ENCODE peak calls at places on chromosome 2, in eight cellular contexts. One of them, this sample, is unnamed.

GRCh38 chr2:86079981-86080911 is 25.4 kb downstream of the POLR1A start:
- DNase-seq in K562: peak
- DNase-seq in breast epithelium: peak
- DNase-seq in GM12878: peak
- DNase-seq in IMR-90: peak
- DNase-seq in uterus: peak
- DNase-seq in A549: peak
- DNase-seq in ovary: peak
- DNase-seq in this sample: peak

GRCh38 chr2:187545238-187545751 is 8.9 kb downstream of the TFPI start:
- DNase-seq in uterus: no peak
- DNase-seq in IMR-90: no peak
- DNase-seq in GM12878: no peak
- DNase-seq in breast epithelium: no peak
- DNase-seq in K562: no peak
- DNase-seq in ovary: no peak
- DNase-seq in A549: peak
- DNase-seq in this sample: no peak

GRCh38 chr2:160253440-160254296 is 53.6 kb upstream of the ITGB6 start:
- DNase-seq in uterus: no peak
- DNase-seq in A549: peak
- DNase-seq in ovary: no peak
- DNase-seq in K562: no peak
- DNase-seq in IMR-90: peak
- DNase-seq in breast epithelium: no peak
- DNase-seq in GM12878: no peak
- DNase-seq in this sample: no peak

GRCh38 chr2:45616663-45617411 is 5.8 kb upstream of the SRBD1 start:
- DNase-seq in uterus: no peak
- DNase-seq in K562: peak
- DNase-seq in IMR-90: peak
- DNase-seq in ovary: no peak
- DNase-seq in A549: peak
- DNase-seq in GM12878: no peak
- DNase-seq in breast epithelium: no peak
- DNase-seq in this sample: no peak

GRCh38 chr2:9091819-9092218 is 88.3 kb upstream of the MBOAT2 start:
- DNase-seq in uterus: no peak
- DNase-seq in ovary: no peak
- DNase-seq in IMR-90: peak
- DNase-seq in breast epithelium: no peak
- DNase-seq in K562: no peak
- DNase-seq in A549: no peak
- DNase-seq in GM12878: no peak
- DNase-seq in this sample: no peak

GRCh38 chr2:1886405-1886992 is 142.2 kb upstream of the PXDN start:
- DNase-seq in IMR-90: peak
- DNase-seq in GM12878: no peak
- DNase-seq in ovary: no peak
- DNase-seq in K562: peak
- DNase-seq in uterus: peak
- DNase-seq in A549: peak
- DNase-seq in breast epithelium: peak
- DNase-seq in this sample: peak

GRCh38 chr2:173472112-173472511 is 117.4 kb downstream of the CDCA7 start:
- DNase-seq in uterus: no peak
- DNase-seq in A549: no peak
- DNase-seq in K562: no peak
- DNase-seq in GM12878: no peak
- DNase-seq in ovary: no peak
- DNase-seq in breast epithelium: no peak
- DNase-seq in IMR-90: no peak
- DNase-seq in this sample: no peak

GRCh38 chr2:46179037-46179621 is 118.1 kb upstream of the EPAS1 start:
- DNase-seq in GM12878: peak
- DNase-seq in IMR-90: peak
- DNase-seq in ovary: peak
- DNase-seq in uterus: peak
- DNase-seq in breast epithelium: peak
- DNase-seq in A549: peak
- DNase-seq in K562: peak
- DNase-seq in this sample: peak

GRCh38 chr2:170530284-170530745 is 184.8 kb upstream of the SP5 start:
- DNase-seq in A549: peak
- DNase-seq in IMR-90: peak
- DNase-seq in breast epithelium: peak
- DNase-seq in GM12878: no peak
- DNase-seq in ovary: peak
- DNase-seq in uterus: peak
- DNase-seq in K562: peak
- DNase-seq in this sample: peak

GRCh38 chr2:174839672-174840071 is 75.4 kb upstream of the CHRNA1 start:
- DNase-seq in GM12878: no peak
- DNase-seq in A549: no peak
- DNase-seq in ovary: no peak
- DNase-seq in IMR-90: no peak
- DNase-seq in uterus: no peak
- DNase-seq in breast epithelium: no peak
- DNase-seq in K562: no peak
- DNase-seq in this sample: no peak

GRCh38 chr2:64613276-64613675 is 40.4 kb downstream of the SERTAD2 start:
- DNase-seq in A549: no peak
- DNase-seq in K562: no peak
- DNase-seq in GM12878: no peak
- DNase-seq in ovary: no peak
- DNase-seq in uterus: no peak
- DNase-seq in breast epithelium: no peak
- DNase-seq in IMR-90: no peak
- DNase-seq in this sample: no peak

GRCh38 chr2:217383620-217384019 is 523.8 kb upstream of the TNP1 start:
- DNase-seq in uterus: no peak
- DNase-seq in IMR-90: peak
- DNase-seq in GM12878: no peak
- DNase-seq in breast epithelium: no peak
- DNase-seq in A549: no peak
- DNase-seq in K562: no peak
- DNase-seq in ovary: peak
- DNase-seq in this sample: no peak

GRCh38 chr2:68385232-68385906 is 20.3 kb downstream of the PLEK start:
- DNase-seq in IMR-90: no peak
- DNase-seq in breast epithelium: no peak
- DNase-seq in K562: no peak
- DNase-seq in A549: no peak
- DNase-seq in uterus: no peak
- DNase-seq in GM12878: peak
- DNase-seq in ovary: no peak
- DNase-seq in this sample: peak

GRCh38 chr2:68385907-68386287 is 20.8 kb downstream of the PLEK start:
- DNase-seq in K562: no peak
- DNase-seq in uterus: no peak
- DNase-seq in GM12878: no peak
- DNase-seq in A549: no peak
- DNase-seq in breast epithelium: no peak
- DNase-seq in IMR-90: no peak
- DNase-seq in ovary: no peak
- DNase-seq in this sample: no peak

GRCh38 chr2:68384485-68385107 is 19.5 kb downstream of the PLEK start:
- DNase-seq in K562: peak
- DNase-seq in breast epithelium: no peak
- DNase-seq in uterus: no peak
- DNase-seq in ovary: no peak
- DNase-seq in A549: no peak
- DNase-seq in GM12878: no peak
- DNase-seq in IMR-90: no peak
- DNase-seq in this sample: no peak

GRCh38 chr2:68386362-68386761 is 21.3 kb downstream of the PLEK start:
- DNase-seq in uterus: no peak
- DNase-seq in IMR-90: no peak
- DNase-seq in breast epithelium: no peak
- DNase-seq in K562: no peak
- DNase-seq in GM12878: no peak
- DNase-seq in A549: no peak
- DNase-seq in ovary: no peak
- DNase-seq in this sample: no peak

DNA sequence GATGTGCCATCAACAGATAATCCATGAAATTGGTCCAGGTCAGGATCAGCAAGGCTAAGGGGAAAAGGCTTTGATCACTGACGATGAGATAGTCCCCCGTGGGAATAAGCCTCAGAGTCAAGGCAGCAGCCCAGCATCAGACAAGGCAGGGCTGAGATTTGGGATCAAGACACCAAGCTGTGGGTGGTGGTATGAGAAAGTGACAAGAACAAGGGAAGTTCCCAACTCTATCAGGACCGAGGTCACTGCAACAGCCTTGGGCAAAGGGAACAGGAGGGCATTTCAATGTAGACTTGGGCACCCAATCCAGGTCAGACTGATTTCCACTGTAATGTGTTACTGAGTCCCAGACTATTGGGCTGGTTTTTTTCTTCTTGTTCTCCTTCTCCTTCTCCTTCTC is 18.7 kb downstream of the PLEK start:
- DNase-seq in breast epithelium: no peak
- DNase-seq in IMR-90: no peak
- DNase-seq in K562: no peak
- DNase-seq in ovary: no peak
- DNase-seq in uterus: no peak
- DNase-seq in A549: no peak
- DNase-seq in GM12878: no peak
- DNase-seq in this sample: no peak
- TF ChIP-seq POLR2A in breast epithelium: no peak
- TF ChIP-seq POLR2A in IMR-90: no peak
- TF ChIP-seq POLR2A in K562: no peak
- TF ChIP-seq POLR2A in ovary: no peak
- TF ChIP-seq POLR2A in uterus: no peak
- TF ChIP-seq POLR2A in A549: no peak
- TF ChIP-seq POLR2A in GM12878: no peak
- TF ChIP-seq POLR2A in this sample: no peak

GRCh38 chr2:242030226-242030575 is 160.7 kb downstream of the RTP5 start:
- DNase-seq in breast epithelium: no peak
- DNase-seq in A549: no peak
- DNase-seq in uterus: no peak
- DNase-seq in ovary: no peak
- DNase-seq in K562: no peak
- DNase-seq in GM12878: no peak
- DNase-seq in IMR-90: no peak
- DNase-seq in this sample: peak
- TF ChIP-seq CTCF in breast epithelium: no peak
- TF ChIP-seq CTCF in A549: no peak
- TF ChIP-seq CTCF in uterus: no peak
- TF ChIP-seq CTCF in ovary: no peak
- TF ChIP-seq CTCF in K562: no peak
- TF ChIP-seq CTCF in GM12878: no peak
- TF ChIP-seq CTCF in IMR-90: no peak
- TF ChIP-seq CTCF in this sample: no peak

DNA sequence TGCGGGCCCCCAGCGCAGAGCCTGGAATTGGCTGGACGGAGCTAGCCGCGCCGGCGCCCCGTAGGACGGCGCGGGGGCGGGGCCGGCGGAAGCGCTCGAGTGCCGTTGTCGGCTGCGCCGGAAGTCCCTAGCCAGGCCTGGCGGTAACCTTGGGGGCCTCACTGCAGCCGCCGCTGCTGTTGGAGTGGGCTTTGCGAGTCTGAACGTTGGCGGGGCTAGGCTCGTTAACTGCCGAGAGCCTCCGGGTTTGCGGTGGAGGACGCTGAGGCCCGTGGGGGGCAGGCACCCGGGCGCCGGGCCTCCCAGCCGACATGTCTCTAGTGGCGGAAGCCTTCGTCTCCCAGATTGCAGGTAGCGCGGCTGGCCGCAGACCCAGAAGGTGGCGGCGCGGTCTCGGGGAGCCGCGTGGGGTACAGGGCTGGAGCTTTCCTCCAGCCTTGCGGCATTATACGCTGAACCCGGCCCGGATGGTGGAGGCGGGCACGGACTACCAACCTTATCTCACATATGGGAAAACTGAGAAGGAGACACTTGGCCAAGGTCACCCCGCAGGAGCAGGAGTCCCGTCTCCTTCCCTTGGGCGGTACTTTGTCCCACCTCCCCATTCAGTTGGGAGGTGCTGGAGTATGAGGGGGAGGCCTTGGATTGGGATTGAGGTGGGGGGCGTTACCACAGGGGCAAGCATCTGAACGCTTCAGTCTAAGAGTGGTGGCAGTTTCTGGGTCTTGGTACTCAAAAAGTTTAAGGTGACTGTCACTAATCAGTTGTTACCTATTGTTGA is at the start of gene MTX2:
- DNase-seq in IMR-90: peak
- DNase-seq in A549: peak
- DNase-seq in K562: peak
- DNase-seq in ovary: peak
- DNase-seq in uterus: peak
- DNase-seq in breast epithelium: peak
- DNase-seq in GM12878: peak
- DNase-seq in this sample: peak
- TF ChIP-seq POLR2A in IMR-90: peak
- TF ChIP-seq POLR2A in A549: peak
- TF ChIP-seq POLR2A in K562: peak
- TF ChIP-seq POLR2A in ovary: peak
- TF ChIP-seq POLR2A in uterus: no peak
- TF ChIP-seq POLR2A in breast epithelium: no peak
- TF ChIP-seq POLR2A in GM12878: peak
- TF ChIP-seq POLR2A in this sample: peak

GRCh38 chr2:231104115-231104713 is 20.6 kb downstream of the HTR2B start:
- DNase-seq in breast epithelium: peak
- DNase-seq in uterus: peak
- DNase-seq in A549: peak
- DNase-seq in IMR-90: peak
- DNase-seq in ovary: peak
- DNase-seq in GM12878: peak
- DNase-seq in K562: peak
- DNase-seq in this sample: peak

GRCh38 chr2:231094671-231095346 is 30.0 kb downstream of the HTR2B start:
- DNase-seq in GM12878: no peak
- DNase-seq in breast epithelium: no peak
- DNase-seq in ovary: no peak
- DNase-seq in K562: no peak
- DNase-seq in IMR-90: no peak
- DNase-seq in uterus: no peak
- DNase-seq in A549: no peak
- DNase-seq in this sample: no peak

GRCh38 chr2:231100990-231101389 is 23.9 kb downstream of the HTR2B start:
- DNase-seq in K562: no peak
- DNase-seq in uterus: no peak
- DNase-seq in GM12878: no peak
- DNase-seq in ovary: no peak
- DNase-seq in A549: no peak
- DNase-seq in breast epithelium: no peak
- DNase-seq in IMR-90: no peak
- DNase-seq in this sample: no peak

GRCh38 chr2:231102772-231103171 is 22.1 kb downstream of the HTR2B start:
- DNase-seq in ovary: no peak
- DNase-seq in GM12878: no peak
- DNase-seq in uterus: no peak
- DNase-seq in breast epithelium: no peak
- DNase-seq in IMR-90: peak
- DNase-seq in K562: no peak
- DNase-seq in A549: no peak
- DNase-seq in this sample: no peak

GRCh38 chr2:231099918-231100317 is 24.9 kb downstream of the HTR2B start:
- DNase-seq in IMR-90: no peak
- DNase-seq in breast epithelium: no peak
- DNase-seq in uterus: no peak
- DNase-seq in K562: peak
- DNase-seq in A549: peak
- DNase-seq in ovary: peak
- DNase-seq in GM12878: no peak
- DNase-seq in this sample: no peak
- TF ChIP-seq CTCF in IMR-90: peak
- TF ChIP-seq CTCF in breast epithelium: no peak
- TF ChIP-seq CTCF in uterus: no peak
- TF ChIP-seq CTCF in K562: peak
- TF ChIP-seq CTCF in A549: peak
- TF ChIP-seq CTCF in ovary: no peak
- TF ChIP-seq CTCF in GM12878: no peak
- TF ChIP-seq CTCF in this sample: no peak